ENCODE peak calls at places on chromosomes 2 and 18, in ten cellular contexts. W, Q, A, X, M, V, K, F, R and N are unnamed samples.

GRCh38 chr2:50746526-50746925 is 285.4 kb downstream of the NRXN1 start:
- DNase-seq in W (no peak), Q (no peak), A (peak; percentile 33), X (no peak), M (peak; percentile 5), V (no peak), K (peak; percentile 22), F (no peak), R (no peak), N (peak; percentile 13)

GRCh38 chr2:226644342-226644957 is 155.2 kb downstream of the IRS1 start:
- DNase-seq in W (no peak), Q (no peak), A (peak; percentile 58), X (no peak), M (no peak), V (no peak), K (no peak), F (no peak), R (no peak), N (peak; percentile 85)

GRCh38 chr18:26425148-26425531 is 123.2 kb downstream of the KCTD1 start:
- DNase-seq in W (no peak), Q (no peak), A (no peak), X (no peak), M (no peak), V (no peak), K (peak; percentile 50), F (no peak), R (no peak), N (peak; percentile 66)

GRCh38 chr2:226673314-226673723 is 126.3 kb downstream of the IRS1 start:
- DNase-seq in W (no peak), Q (no peak), A (peak; percentile 93), X (no peak), M (no peak), V (no peak), K (no peak), F (no peak), R (no peak), N (peak; percentile 18)

GRCh38 chr2:71948781-71949536 is 198.7 kb downstream of the CYP26B1 start:
- DNase-seq in W (no peak), Q (no peak), A (peak; percentile 49), X (no peak), M (no peak), V (no peak), K (no peak), F (no peak), R (no peak), N (no peak)

GRCh38 chr18:54134053-54134452 is 90.4 kb downstream of the MBD2 start:
- DNase-seq in W (no peak), Q (no peak), A (no peak), X (no peak), M (no peak), V (no peak), K (no peak), F (no peak), R (no peak), N (no peak)

GRCh38 chr2:38406597-38407110 is 29.6 kb upstream of the ATL2 start:
- DNase-seq in W (no peak), Q (no peak), A (peak; percentile 18), X (no peak), M (no peak), V (no peak), K (no peak), F (no peak), R (no peak), N (no peak)

GRCh38 chr2:173681891-173682655 is 283.1 kb downstream of the SP3 start:
- DNase-seq in W (no peak), Q (no peak), A (no peak), X (no peak), M (no peak), V (no peak), K (no peak), F (no peak), R (no peak), N (no peak)

GRCh38 chr2:195535911-195536522 is 121.0 kb upstream of the SLC39A10 start:
- DNase-seq in W (no peak), Q (no peak), A (no peak), X (no peak), M (peak; percentile 47), V (peak; percentile 23), K (no peak), F (no peak), R (no peak), N (no peak)

GRCh38 chr2:15023231-15023630 is 390.7 kb downstream of the LRATD1 start:
- DNase-seq in W (no peak), Q (no peak), A (no peak), X (no peak), M (no peak), V (no peak), K (no peak), F (no peak), R (no peak), N (no peak)

GRCh38 chr2:191864623-191865521 is 18.0 kb upstream of the CAVIN2 start:
- DNase-seq in W (no peak), Q (no peak), A (no peak), X (no peak), M (no peak), V (no peak), K (no peak), F (no peak), R (no peak), N (no peak)

GRCh38 chr2:52144588-52144987 is 1112.7 kb upstream of the NRXN1 start:
- DNase-seq in W (no peak), Q (no peak), A (peak; percentile 4), X (no peak), M (no peak), V (no peak), K (no peak), F (no peak), R (no peak), N (no peak)

GRCh38 chr2:37615808-37616673 is 55.4 kb downstream of the CDC42EP3 start:
- DNase-seq in W (no peak), Q (no peak), A (peak; percentile 7), X (no peak), M (no peak), V (no peak), K (no peak), F (no peak), R (no peak), N (no peak)

GRCh38 chr2:222782201-222782600 is 78.6 kb upstream of the ACSL3 start:
- DNase-seq in W (no peak), Q (no peak), A (no peak), X (no peak), M (no peak), V (no peak), K (no peak), F (no peak), R (no peak), N (no peak)

GRCh38 chr18:64330976-64331375 is 182.1 kb upstream of the LINC00305 start:
- DNase-seq in W (peak; percentile 17), Q (no peak), A (no peak), X (no peak), M (no peak), V (no peak), K (no peak), F (no peak), R (no peak), N (no peak)

GRCh38 chr2:4219571-4219970 is 516.2 kb downstream of the DCDC2C start:
- DNase-seq in W (peak; percentile 33), Q (no peak), A (no peak), X (no peak), M (no peak), V (no peak), K (no peak), F (no peak), R (no peak), N (no peak)